ENCODE peak calls at places on chromosomes 1 and 21, in seven cellular contexts. One of them, this sample, is unnamed.

GRCh38 chr1:56644941-56645662 is at the start of gene PRKAA2:
- DNase-seq in HL-60: no peak
- DNase-seq in colonic mucosa: peak; percentile 34
- DNase-seq in dorsolateral prefrontal cortex: peak; percentile 49
- DNase-seq in IMR-90: peak; percentile 12
- DNase-seq in left ventricle myocardium inferior: peak; percentile 53
- DNase-seq in AG04450: no peak
- DNase-seq in this sample: peak; percentile 83

GRCh38 chr1:232891656-232892317 is 58.6 kb upstream of the NTPCR start:
- DNase-seq in dorsolateral prefrontal cortex: no peak
- DNase-seq in AG04450: no peak
- DNase-seq in left ventricle myocardium inferior: no peak
- DNase-seq in colonic mucosa: no peak
- DNase-seq in IMR-90: peak; percentile 13
- DNase-seq in HL-60: peak; percentile 77
- DNase-seq in this sample: no peak

GRCh38 chr1:206067486-206068302 is 14.7 kb downstream of the RHEX start:
- DNase-seq in AG04450: no peak
- DNase-seq in HL-60: no peak
- DNase-seq in colonic mucosa: no peak
- DNase-seq in IMR-90: no peak
- DNase-seq in left ventricle myocardium inferior: no peak
- DNase-seq in dorsolateral prefrontal cortex: no peak
- DNase-seq in this sample: no peak

GRCh38 chr1:175481126-175482071 is 262.0 kb downstream of the TNR start:
- DNase-seq in dorsolateral prefrontal cortex: no peak
- DNase-seq in IMR-90: peak; percentile 16
- DNase-seq in colonic mucosa: no peak
- DNase-seq in AG04450: no peak
- DNase-seq in HL-60: no peak
- DNase-seq in left ventricle myocardium inferior: no peak
- DNase-seq in this sample: no peak

GRCh38 chr21:16800536-16800935 is 712.3 kb upstream of the CXADR start:
- DNase-seq in colonic mucosa: no peak
- DNase-seq in left ventricle myocardium inferior: no peak
- DNase-seq in AG04450: no peak
- DNase-seq in HL-60: no peak
- DNase-seq in dorsolateral prefrontal cortex: no peak
- DNase-seq in IMR-90: no peak
- DNase-seq in this sample: no peak

GRCh38 chr1:41622402-41622801 is 137.9 kb upstream of the EDN2 start:
- DNase-seq in HL-60: no peak
- DNase-seq in colonic mucosa: no peak
- DNase-seq in AG04450: no peak
- DNase-seq in IMR-90: peak; percentile 64
- DNase-seq in left ventricle myocardium inferior: no peak
- DNase-seq in dorsolateral prefrontal cortex: no peak
- DNase-seq in this sample: no peak

GRCh38 chr1:56533621-56534020 is 45.7 kb downstream of the PLPP3 start:
- DNase-seq in dorsolateral prefrontal cortex: no peak
- DNase-seq in IMR-90: no peak
- DNase-seq in left ventricle myocardium inferior: no peak
- DNase-seq in HL-60: no peak
- DNase-seq in AG04450: no peak
- DNase-seq in colonic mucosa: no peak
- DNase-seq in this sample: no peak

GRCh38 chr1:94209425-94209824 is 28.0 kb downstream of the ARHGAP29 start:
- DNase-seq in colonic mucosa: no peak
- DNase-seq in AG04450: no peak
- DNase-seq in IMR-90: peak; percentile 58
- DNase-seq in dorsolateral prefrontal cortex: no peak
- DNase-seq in left ventricle myocardium inferior: no peak
- DNase-seq in HL-60: no peak
- DNase-seq in this sample: no peak

GRCh38 chr21:28904961-28905435 is 87.7 kb downstream of the LTN1 start:
- DNase-seq in IMR-90: no peak
- DNase-seq in dorsolateral prefrontal cortex: no peak
- DNase-seq in AG04450: no peak
- DNase-seq in HL-60: no peak
- DNase-seq in colonic mucosa: peak; percentile 53
- DNase-seq in left ventricle myocardium inferior: no peak
- DNase-seq in this sample: no peak

GRCh38 chr1:43275826-43276620 is 6.2 kb downstream of the TMEM125 start:
- DNase-seq in HL-60: no peak
- DNase-seq in left ventricle myocardium inferior: no peak
- DNase-seq in IMR-90: no peak
- DNase-seq in AG04450: no peak
- DNase-seq in colonic mucosa: no peak
- DNase-seq in dorsolateral prefrontal cortex: peak; percentile 26
- DNase-seq in this sample: peak; percentile 33

GRCh38 chr1:178371236-178371635 is 125.5 kb downstream of the CLEC20A start:
- DNase-seq in colonic mucosa: no peak
- DNase-seq in dorsolateral prefrontal cortex: no peak
- DNase-seq in IMR-90: peak; percentile 40
- DNase-seq in AG04450: no peak
- DNase-seq in HL-60: no peak
- DNase-seq in left ventricle myocardium inferior: no peak
- DNase-seq in this sample: no peak

GRCh38 chr1:202130275-202130646 is 7.5 kb downstream of the GPR37L1 start:
- DNase-seq in IMR-90: no peak
- DNase-seq in colonic mucosa: no peak
- DNase-seq in dorsolateral prefrontal cortex: peak; percentile 91
- DNase-seq in left ventricle myocardium inferior: no peak
- DNase-seq in HL-60: no peak
- DNase-seq in AG04450: no peak
- DNase-seq in this sample: no peak

GRCh38 chr1:220818421-220819173 is 31.9 kb downstream of the MTARC1 start:
- DNase-seq in HL-60: no peak
- DNase-seq in dorsolateral prefrontal cortex: no peak
- DNase-seq in IMR-90: peak; percentile 98
- DNase-seq in colonic mucosa: peak; percentile 37
- DNase-seq in AG04450: peak; percentile 96
- DNase-seq in left ventricle myocardium inferior: no peak
- DNase-seq in this sample: no peak

GRCh38 chr1:88394958-88395357 is 289.1 kb upstream of the PKN2 start:
- DNase-seq in colonic mucosa: no peak
- DNase-seq in dorsolateral prefrontal cortex: no peak
- DNase-seq in AG04450: no peak
- DNase-seq in IMR-90: no peak
- DNase-seq in left ventricle myocardium inferior: no peak
- DNase-seq in HL-60: no peak
- DNase-seq in this sample: no peak

GRCh38 chr1:182056596-182057366 is 4.7 kb downstream of the ZNF648 start:
- DNase-seq in IMR-90: no peak
- DNase-seq in HL-60: no peak
- DNase-seq in left ventricle myocardium inferior: no peak
- DNase-seq in colonic mucosa: peak; percentile 24
- DNase-seq in dorsolateral prefrontal cortex: no peak
- DNase-seq in AG04450: no peak
- DNase-seq in this sample: no peak

GRCh38 chr1:1059494-1060280 is 14.4 kb downstream of the RNF223 start:
- DNase-seq in dorsolateral prefrontal cortex: peak; percentile 84
- DNase-seq in IMR-90: peak; percentile 53
- DNase-seq in left ventricle myocardium inferior: peak; percentile 89
- DNase-seq in colonic mucosa: peak; percentile 94
- DNase-seq in HL-60: peak; percentile 54
- DNase-seq in AG04450: no peak
- DNase-seq in this sample: peak; percentile 96

GRCh38 chr1:18239671-18240070 is 132.1 kb downstream of the IGSF21 start:
- DNase-seq in AG04450: no peak
- DNase-seq in IMR-90: peak; percentile 3
- DNase-seq in HL-60: no peak
- DNase-seq in colonic mucosa: no peak
- DNase-seq in left ventricle myocardium inferior: no peak
- DNase-seq in dorsolateral prefrontal cortex: no peak
- DNase-seq in this sample: no peak

GRCh38 chr1:7786785-7787184 is 2.7 kb downstream of the PER3 start:
- DNase-seq in HL-60: no peak
- DNase-seq in IMR-90: no peak
- DNase-seq in left ventricle myocardium inferior: no peak
- DNase-seq in colonic mucosa: no peak
- DNase-seq in AG04450: no peak
- DNase-seq in dorsolateral prefrontal cortex: no peak
- DNase-seq in this sample: no peak

GRCh38 chr1:2542262-2542915 is 12.3 kb upstream of the HES5 start:
- DNase-seq in left ventricle myocardium inferior: no peak
- DNase-seq in colonic mucosa: no peak
- DNase-seq in HL-60: no peak
- DNase-seq in IMR-90: no peak
- DNase-seq in AG04450: no peak
- DNase-seq in dorsolateral prefrontal cortex: no peak
- DNase-seq in this sample: no peak

GRCh38 chr1:9400425-9401079 is 107.9 kb downstream of the SPSB1 start:
- DNase-seq in left ventricle myocardium inferior: no peak
- DNase-seq in colonic mucosa: no peak
- DNase-seq in dorsolateral prefrontal cortex: no peak
- DNase-seq in HL-60: no peak
- DNase-seq in IMR-90: peak; percentile 46
- DNase-seq in AG04450: no peak
- DNase-seq in this sample: no peak

GRCh38 chr1:213120386-213120785 is 69.3 kb downstream of the RPS6KC1 start:
- DNase-seq in IMR-90: peak; percentile 19
- DNase-seq in HL-60: no peak
- DNase-seq in left ventricle myocardium inferior: no peak
- DNase-seq in dorsolateral prefrontal cortex: no peak
- DNase-seq in colonic mucosa: no peak
- DNase-seq in AG04450: no peak
- DNase-seq in this sample: no peak

GRCh38 chr1:5632226-5632625 is 360.0 kb downstream of the NPHP4 start:
- DNase-seq in HL-60: no peak
- DNase-seq in left ventricle myocardium inferior: no peak
- DNase-seq in dorsolateral prefrontal cortex: no peak
- DNase-seq in AG04450: no peak
- DNase-seq in IMR-90: no peak
- DNase-seq in colonic mucosa: peak; percentile 45
- DNase-seq in this sample: no peak

GRCh38 chr1:203420220-203420705 is 55.3 kb upstream of the PRELP start:
- DNase-seq in IMR-90: no peak
- DNase-seq in HL-60: no peak
- DNase-seq in left ventricle myocardium inferior: no peak
- DNase-seq in colonic mucosa: no peak
- DNase-seq in AG04450: no peak
- DNase-seq in dorsolateral prefrontal cortex: no peak
- DNase-seq in this sample: no peak
- H3K27me3 ChIP-seq in IMR-90: peaks cover 26% of the 10 kb centered on the region
- H3K27me3 ChIP-seq in HL-60: no peaks in the 10 kb centered on the region
- H3K27me3 ChIP-seq in left ventricle myocardium inferior: no peaks in the 10 kb centered on the region
- H3K27me3 ChIP-seq in colonic mucosa: no peaks in the 10 kb centered on the region
- H3K27me3 ChIP-seq in AG04450: peaks cover 34% of the 10 kb centered on the region
- H3K27me3 ChIP-seq in dorsolateral prefrontal cortex: no peaks in the 10 kb centered on the region
- H3K27me3 ChIP-seq in this sample: no peaks in the 10 kb centered on the region

DNA sequence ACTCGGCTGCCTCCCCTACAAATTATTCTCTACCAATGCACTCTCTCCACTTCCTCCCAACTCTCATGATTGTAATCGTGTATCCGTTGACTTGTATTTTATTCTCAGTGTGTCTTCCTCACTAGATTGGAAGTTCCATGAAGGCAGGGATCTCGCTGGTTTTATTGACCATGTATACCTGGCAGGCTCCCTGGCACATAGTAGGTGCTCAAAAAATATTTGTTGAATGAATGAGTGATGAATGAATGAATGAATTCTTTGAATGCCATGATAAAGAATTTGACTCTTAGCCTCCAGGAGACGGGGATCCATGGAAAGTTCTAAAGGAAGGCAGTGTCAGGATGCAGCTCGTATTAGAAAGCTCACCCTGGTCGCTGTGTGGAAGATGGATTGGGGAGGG is 28.8 kb upstream of the WASF2 start:
- DNase-seq in AG04450: no peak
- DNase-seq in left ventricle myocardium inferior: no peak
- DNase-seq in dorsolateral prefrontal cortex: no peak
- DNase-seq in HL-60: no peak
- DNase-seq in colonic mucosa: no peak
- DNase-seq in IMR-90: no peak
- DNase-seq in this sample: no peak
- H3K27ac ChIP-seq in AG04450: no peak overlapping the region
- H3K27ac ChIP-seq in left ventricle myocardium inferior: peak overlapping the region; percentile 94
- H3K27ac ChIP-seq in dorsolateral prefrontal cortex: peak overlapping the region; percentile 91
- H3K27ac ChIP-seq in HL-60: no peak overlapping the region
- H3K27ac ChIP-seq in colonic mucosa: peak overlapping the region; percentile 86
- H3K27ac ChIP-seq in IMR-90: no peak overlapping the region
- H3K27ac ChIP-seq in this sample: peak overlapping the region; percentile 59

DNA sequence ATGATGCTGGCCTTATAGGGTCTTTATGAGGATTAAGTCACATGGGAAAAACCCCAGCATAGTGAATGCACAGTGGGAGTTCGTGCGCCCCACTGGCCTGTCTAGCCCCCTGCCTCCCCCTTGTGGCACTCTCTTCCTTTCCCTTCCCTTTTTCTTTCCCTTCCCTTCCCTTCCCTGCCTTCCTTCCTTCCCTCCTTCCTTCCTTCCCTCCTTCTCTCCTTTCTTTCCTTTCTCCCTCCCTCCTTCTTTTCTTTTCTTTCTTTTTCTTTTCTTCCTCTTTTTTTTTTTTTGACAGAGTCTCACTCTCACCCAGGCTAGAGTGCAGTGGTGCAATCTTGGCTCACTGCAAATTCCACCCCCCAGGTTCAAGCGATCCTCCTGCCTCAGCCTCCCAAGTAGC is 38.6 kb downstream of the HTR6 start:
- DNase-seq in IMR-90: no peak
- DNase-seq in dorsolateral prefrontal cortex: no peak
- DNase-seq in HL-60: no peak
- DNase-seq in colonic mucosa: no peak
- DNase-seq in AG04450: no peak
- DNase-seq in left ventricle myocardium inferior: no peak
- DNase-seq in this sample: no peak
- TF ChIP-seq CTCF in IMR-90: no peak
- TF ChIP-seq CTCF in dorsolateral prefrontal cortex: no peak
- TF ChIP-seq CTCF in HL-60: no peak
- TF ChIP-seq CTCF in colonic mucosa: no peak
- TF ChIP-seq CTCF in AG04450: no peak
- TF ChIP-seq CTCF in left ventricle myocardium inferior: no peak
- TF ChIP-seq CTCF in this sample: no peak

DNA sequence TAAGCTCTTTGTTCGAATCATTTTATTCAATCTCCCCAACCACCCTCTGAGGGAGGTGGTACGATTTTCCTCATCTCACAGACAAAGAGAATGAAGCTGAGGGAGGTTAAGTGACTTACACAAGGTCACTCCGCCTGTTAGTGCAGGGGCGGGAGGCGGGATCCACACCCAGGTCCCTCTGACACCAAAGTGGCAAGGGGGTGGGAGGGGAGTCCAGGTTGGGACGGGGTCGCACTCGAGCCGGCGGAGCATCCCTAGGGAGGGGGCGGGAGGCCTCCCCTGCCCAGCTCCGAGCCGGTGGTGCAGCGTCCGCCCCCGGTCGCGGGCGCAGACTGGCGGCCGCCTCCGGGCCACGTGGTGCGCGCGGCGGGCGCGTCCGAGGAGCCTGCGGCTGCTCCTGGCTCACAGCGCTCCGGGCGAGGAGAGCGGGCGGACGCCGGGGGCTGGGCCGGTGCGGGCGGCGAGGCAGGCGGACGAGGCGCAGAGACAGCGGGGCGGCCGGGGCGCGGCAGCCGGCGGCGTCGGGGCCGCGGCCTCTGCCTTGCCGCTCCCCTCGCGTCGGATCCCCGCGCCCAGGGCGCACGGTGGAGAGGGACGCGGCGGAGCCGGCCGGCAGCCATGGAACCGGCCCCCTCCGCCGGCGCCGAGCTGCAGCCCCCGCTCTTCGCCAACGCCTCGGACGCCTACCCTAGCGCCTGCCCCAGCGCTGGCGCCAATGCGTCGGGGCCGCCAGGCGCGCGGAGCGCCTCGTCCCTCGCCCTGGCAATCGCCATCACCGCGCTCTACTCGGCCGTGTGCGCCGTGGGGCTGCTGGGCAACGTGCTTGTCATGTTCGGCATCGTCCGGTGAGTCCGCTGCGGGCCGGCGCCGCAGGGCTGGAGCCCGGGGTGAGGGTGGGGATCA is at the start of gene OPRD1:
- DNase-seq in IMR-90: no peak
- DNase-seq in colonic mucosa: no peak
- DNase-seq in AG04450: no peak
- DNase-seq in left ventricle myocardium inferior: no peak
- DNase-seq in dorsolateral prefrontal cortex: no peak
- DNase-seq in HL-60: no peak
- DNase-seq in this sample: no peak
- H3K27me3 ChIP-seq in IMR-90: peaks cover 77% of the 10 kb centered on the region
- H3K27me3 ChIP-seq in colonic mucosa: peaks cover 46% of the 10 kb centered on the region
- H3K27me3 ChIP-seq in AG04450: peaks cover 59% of the 10 kb centered on the region
- H3K27me3 ChIP-seq in left ventricle myocardium inferior: peaks cover 97% of the 10 kb centered on the region
- H3K27me3 ChIP-seq in dorsolateral prefrontal cortex: peaks cover 46% of the 10 kb centered on the region
- H3K27me3 ChIP-seq in HL-60: peaks cover 32% of the 10 kb centered on the region
- H3K27me3 ChIP-seq in this sample: peaks cover 42% of the 10 kb centered on the region

This sample was measured in spleen.